ENCODE peak calls at places on chromosomes 16 and 17, in four cellular contexts. One of them, this sample, is unnamed.

GRCh38 chr17:78674156-78674555 is 97.0 kb upstream of the DNAH17 start:
- DNase-seq in K562: no peak
- DNase-seq in HepG2: no peak
- DNase-seq in HCT116: no peak
- DNase-seq in this sample: no peak

GRCh38 chr16:79509221-79509631 is 91.3 kb downstream of the MAF start:
- DNase-seq in K562: no peak
- DNase-seq in HepG2: no peak
- DNase-seq in HCT116: no peak
- DNase-seq in this sample: peak

GRCh38 chr17:2396568-2397246 is 4.2 kb downstream of the MNT start:
- DNase-seq in K562: peak
- DNase-seq in HepG2: peak
- DNase-seq in HCT116: peak
- DNase-seq in this sample: peak

GRCh38 chr16:66945939-66946338 is 10.6 kb downstream of the CES2 start:
- DNase-seq in K562: no peak
- DNase-seq in HepG2: no peak
- DNase-seq in HCT116: no peak
- DNase-seq in this sample: no peak

GRCh38 chr17:13265306-13265705 is 247.5 kb upstream of the ELAC2 start:
- DNase-seq in K562: no peak
- DNase-seq in HepG2: no peak
- DNase-seq in HCT116: no peak
- DNase-seq in this sample: no peak

GRCh38 chr16:3640632-3641501 is 13.6 kb upstream of the DNASE1 start:
- DNase-seq in K562: no peak
- DNase-seq in HepG2: no peak
- DNase-seq in HCT116: no peak
- DNase-seq in this sample: no peak

GRCh38 chr16:78589331-78589730 is 489.9 kb downstream of the WWOX start:
- DNase-seq in K562: no peak
- DNase-seq in HepG2: no peak
- DNase-seq in HCT116: no peak
- DNase-seq in this sample: no peak

GRCh38 chr17:60439501-60439900 is 17.2 kb downstream of the CHCT1 start:
- DNase-seq in K562: no peak
- DNase-seq in HepG2: peak
- DNase-seq in HCT116: no peak
- DNase-seq in this sample: no peak

GRCh38 chr17:63290784-63291183 is 155.3 kb downstream of the CYB561 start:
- DNase-seq in K562: no peak
- DNase-seq in HepG2: no peak
- DNase-seq in HCT116: no peak
- DNase-seq in this sample: no peak

GRCh38 chr17:45235071-45236001 is 13.7 kb downstream of the FMNL1 start:
- DNase-seq in K562: peak
- DNase-seq in HepG2: peak
- DNase-seq in HCT116: peak
- DNase-seq in this sample: peak

GRCh38 chr17:19010729-19011505 is 6.4 kb upstream of the FAM83G start:
- DNase-seq in K562: no peak
- DNase-seq in HepG2: peak
- DNase-seq in HCT116: no peak
- DNase-seq in this sample: no peak

GRCh38 chr17:42247734-42248133 is 28.5 kb downstream of the STAT5B start:
- DNase-seq in K562: no peak
- DNase-seq in HepG2: peak
- DNase-seq in HCT116: no peak
- DNase-seq in this sample: no peak

GRCh38 chr16:50301626-50302471 is 35.5 kb downstream of the ADCY7 start:
- DNase-seq in K562: no peak
- DNase-seq in HepG2: no peak
- DNase-seq in HCT116: no peak
- DNase-seq in this sample: peak

GRCh38 chr17:77216435-77216980 is 75.7 kb downstream of the SEC14L1 start:
- DNase-seq in K562: no peak
- DNase-seq in HepG2: no peak
- DNase-seq in HCT116: no peak
- DNase-seq in this sample: no peak

GRCh38 chr16:17850626-17851265 is 380.0 kb upstream of the XYLT1 start:
- DNase-seq in K562: no peak
- DNase-seq in HepG2: no peak
- DNase-seq in HCT116: no peak
- DNase-seq in this sample: peak

GRCh38 chr16:17633146-17633966 is 162.6 kb upstream of the XYLT1 start:
- DNase-seq in K562: no peak
- DNase-seq in HepG2: no peak
- DNase-seq in HCT116: no peak
- DNase-seq in this sample: no peak

GRCh38 chr17:17542906-17543635 is 46.9 kb upstream of the RASD1 start:
- DNase-seq in K562: no peak
- DNase-seq in HepG2: no peak
- DNase-seq in HCT116: no peak
- DNase-seq in this sample: no peak

GRCh38 chr17:45848868-45849535 is 4.3 kb downstream of the SPPL2C start:
- DNase-seq in K562: no peak
- DNase-seq in HepG2: no peak
- DNase-seq in HCT116: no peak
- DNase-seq in this sample: peak

GRCh38 chr16:70160388-70160787 is 13.2 kb upstream of the CLEC18C start:
- DNase-seq in K562: no peak
- DNase-seq in HepG2: no peak
- DNase-seq in HCT116: no peak
- DNase-seq in this sample: peak

GRCh38 chr16:70161350-70161749 is 12.2 kb upstream of the CLEC18C start:
- DNase-seq in K562: no peak
- DNase-seq in HepG2: no peak
- DNase-seq in HCT116: no peak
- DNase-seq in this sample: no peak

GRCh38 chr16:70162041-70162451 is 11.5 kb upstream of the CLEC18C start:
- DNase-seq in K562: no peak
- DNase-seq in HepG2: peak
- DNase-seq in HCT116: no peak
- DNase-seq in this sample: peak

GRCh38 chr16:70160821-70161220 is 12.8 kb upstream of the CLEC18C start:
- DNase-seq in K562: no peak
- DNase-seq in HepG2: no peak
- DNase-seq in HCT116: no peak
- DNase-seq in this sample: no peak

GRCh38 chr16:70163596-70163995 is 10.0 kb upstream of the CLEC18C start:
- DNase-seq in K562: no peak
- DNase-seq in HepG2: no peak
- DNase-seq in HCT116: no peak
- DNase-seq in this sample: no peak
- TF ChIP-seq ELF1 in K562: no peak
- TF ChIP-seq ELF1 in HepG2: no peak
- TF ChIP-seq ELF1 in HCT116: no peak
- TF ChIP-seq ELF1 in this sample: no peak

GRCh38 chr17:79977161-79977631 is 58.5 kb downstream of the TBC1D16 start:
- DNase-seq in K562: no peak
- DNase-seq in HepG2: no peak
- DNase-seq in HCT116: no peak
- DNase-seq in this sample: peak
- TF ChIP-seq ELF1 in K562: no peak
- TF ChIP-seq ELF1 in HepG2: no peak
- TF ChIP-seq ELF1 in HCT116: no peak
- TF ChIP-seq ELF1 in this sample: no peak

DNA sequence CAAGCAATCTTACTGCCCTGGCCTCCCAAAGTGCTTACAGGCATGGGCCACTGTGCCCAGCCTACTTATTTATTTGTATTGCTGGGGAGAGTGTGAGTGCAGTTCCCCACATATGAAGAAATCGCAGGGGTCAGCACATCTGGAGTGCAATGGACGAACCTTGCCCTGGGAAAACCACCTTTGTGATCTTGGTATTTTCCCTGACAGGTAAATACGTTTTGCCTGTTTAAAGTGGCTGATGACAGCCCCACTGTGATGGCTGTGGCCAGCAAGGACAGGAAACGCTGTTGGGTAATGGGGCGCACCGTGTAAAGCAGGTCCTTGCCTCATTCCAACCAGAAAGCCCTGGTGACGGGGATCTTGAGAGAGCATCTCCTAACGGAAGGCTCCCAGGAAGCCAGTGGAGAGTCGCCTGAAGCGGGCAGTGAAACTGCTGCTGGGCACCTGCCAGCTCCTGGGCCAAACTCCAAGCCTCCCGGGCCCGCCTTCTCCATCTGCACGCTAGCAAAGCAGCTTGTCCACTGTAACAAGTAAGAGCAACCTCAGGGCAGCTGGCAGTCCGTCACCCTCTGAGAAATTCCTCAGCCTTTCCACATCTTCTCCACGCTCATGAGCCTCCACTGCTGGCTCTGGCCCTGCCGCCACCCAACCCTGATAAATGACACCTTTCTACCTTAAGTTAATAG is 17.5 kb downstream of the EMC8 start:
- DNase-seq in K562: no peak
- DNase-seq in HepG2: peak
- DNase-seq in HCT116: no peak
- DNase-seq in this sample: no peak
- TF ChIP-seq ELF1 in K562: no peak
- TF ChIP-seq ELF1 in HepG2: no peak
- TF ChIP-seq ELF1 in HCT116: no peak
- TF ChIP-seq ELF1 in this sample: no peak

DNA sequence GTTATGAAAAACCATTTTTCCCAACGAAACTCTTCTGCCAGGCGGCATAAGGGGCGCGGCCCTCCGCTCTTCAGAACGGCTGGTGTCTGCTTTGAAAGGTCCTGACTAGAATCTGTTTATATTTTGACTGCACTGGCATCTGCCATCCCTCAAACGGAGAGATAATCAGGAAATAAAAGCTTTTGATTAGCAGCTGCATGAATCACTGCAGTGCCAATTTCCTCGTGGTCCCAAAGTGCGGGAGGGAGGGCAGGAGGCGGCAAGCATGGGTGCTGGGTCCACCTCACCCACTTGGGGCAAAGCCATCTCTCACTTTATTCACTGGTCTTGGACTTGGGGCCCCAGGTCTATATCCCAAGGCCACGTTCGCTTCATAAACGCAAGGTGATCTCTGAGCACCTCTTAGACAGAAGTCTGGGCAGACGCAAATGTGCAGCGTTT is 49.7 kb downstream of the TBC1D16 start:
- DNase-seq in K562: no peak
- DNase-seq in HepG2: no peak
- DNase-seq in HCT116: no peak
- DNase-seq in this sample: peak
- TF ChIP-seq ELF1 in K562: no peak
- TF ChIP-seq ELF1 in HepG2: no peak
- TF ChIP-seq ELF1 in HCT116: no peak
- TF ChIP-seq ELF1 in this sample: no peak

GRCh38 chr17:40539711-40540411 is 25.4 kb downstream of the CCR7 start:
- DNase-seq in K562: no peak
- DNase-seq in HepG2: no peak
- DNase-seq in HCT116: no peak
- DNase-seq in this sample: no peak
- TF ChIP-seq ELF1 in K562: no peak
- TF ChIP-seq ELF1 in HepG2: no peak
- TF ChIP-seq ELF1 in HCT116: no peak
- TF ChIP-seq ELF1 in this sample: no peak